ENCODE peak calls at places on chromosomes 2 and 18, in ten cellular contexts. V is EH; Y is activated CD4-positive, alpha-beta T cell treated with anti-CD3 and anti-CD28 coated beads, Interleukin-2, amount 10 ng/mL, durations not matched to agents 7 days and 5 days; F is NCI-H2171 treated with DMSO at 0.1 percent for 48 hours; N is astrocyte of the hippocampus; R is neural crest cell; A is ecto neural progenitor cell; H is non-pigmented ciliary epithelial cell; Z is left cardiac atrium; P is stimulated activated CD4-positive, alpha-beta T cell treated with anti-CD3 and anti-CD28 coated beads, Interleukin-1b, Interleukin-23, amount 100 ng/mL, for 24 hours. U is an unnamed sample.

GRCh38 chr2:232146294-232146693 is 184.8 kb downstream of the DIS3L2 start:
- DNase-seq in V (peak), Y (no peak), F (no peak), N (no peak), R (no peak), A (no peak), H (peak), Z (no peak), P (no peak), U (no peak)

GRCh38 chr2:231364961-231365810 is 30.3 kb upstream of the B3GNT7 start:
- DNase-seq in V (peak), Y (no peak), F (peak), N (peak), R (peak), A (no peak), H (peak), Z (no peak), P (no peak), U (no peak)

GRCh38 chr18:10893761-10894160 is 255.6 kb downstream of the PIEZO2 start:
- DNase-seq in V (no peak), Y (no peak), F (no peak), N (no peak), R (no peak), A (no peak), H (no peak), Z (no peak), P (no peak), U (no peak)

GRCh38 chr2:66805136-66805535 is 370.2 kb downstream of the MEIS1 start:
- DNase-seq in V (no peak), Y (no peak), F (no peak), N (peak), R (no peak), A (no peak), H (no peak), Z (no peak), P (no peak), U (no peak)

GRCh38 chr2:221874444-221874843 is 302.3 kb upstream of the EPHA4 start:
- DNase-seq in V (no peak), Y (no peak), F (no peak), N (no peak), R (no peak), A (no peak), H (no peak), Z (no peak), P (no peak), U (no peak)

GRCh38 chr2:60530228-60530627 is 23.2 kb downstream of the BCL11A start:
- DNase-seq in V (no peak), Y (no peak), F (peak), N (no peak), R (no peak), A (no peak), H (no peak), Z (no peak), P (no peak), U (no peak)

GRCh38 chr18:79872852-79873444 is 75.2 kb downstream of the KCNG2 start:
- DNase-seq in V (no peak), Y (no peak), F (no peak), N (no peak), R (no peak), A (peak), H (no peak), Z (no peak), P (no peak), U (no peak)

GRCh38 chr2:22481507-22482217 is 903.3 kb upstream of the KLHL29 start:
- DNase-seq in V (no peak), Y (no peak), F (peak), N (no peak), R (no peak), A (no peak), H (no peak), Z (no peak), P (no peak), U (no peak)

GRCh38 chr2:11580697-11581096 is 46.9 kb downstream of the GREB1 start:
- DNase-seq in V (no peak), Y (no peak), F (no peak), N (no peak), R (no peak), A (no peak), H (no peak), Z (no peak), P (no peak), U (no peak)

GRCh38 chr18:26225022-26225693 is 1.1 kb upstream of the TAF4B start:
- DNase-seq in V (no peak), Y (no peak), F (no peak), N (no peak), R (no peak), A (no peak), H (no peak), Z (no peak), P (no peak), U (no peak)

GRCh38 chr2:216696751-216697560 is 1.6 kb upstream of the IGFBP5 start:
- DNase-seq in V (peak), Y (no peak), F (peak), N (peak), R (no peak), A (no peak), H (no peak), Z (no peak), P (no peak), U (no peak)

GRCh38 chr2:9311488-9311887 is 104.9 kb downstream of the ASAP2 start:
- DNase-seq in V (peak), Y (no peak), F (no peak), N (peak), R (no peak), A (no peak), H (peak), Z (peak), P (no peak), U (no peak)

GRCh38 chr18:6959110-6959509 is 158.5 kb downstream of the LAMA1 start:
- DNase-seq in V (no peak), Y (no peak), F (no peak), N (no peak), R (no peak), A (no peak), H (no peak), Z (no peak), P (no peak), U (no peak)

GRCh38 chr2:10235099-10235908 is 67.4 kb upstream of the HPCAL1 start:
- DNase-seq in V (no peak), Y (no peak), F (no peak), N (peak), R (no peak), A (no peak), H (no peak), Z (no peak), P (no peak), U (no peak)

GRCh38 chr18:7479756-7480155 is 87.4 kb upstream of the PTPRM start:
- DNase-seq in V (no peak), Y (no peak), F (no peak), N (no peak), R (no peak), A (no peak), H (no peak), Z (no peak), P (no peak), U (no peak)

GRCh38 chr2:78351208-78351607 is 674.3 kb upstream of the REG3G start:
- DNase-seq in V (no peak), Y (no peak), F (peak), N (peak), R (no peak), A (no peak), H (no peak), Z (no peak), P (no peak), U (no peak)

GRCh38 chr2:11899264-11899818 is 152.9 kb downstream of the LPIN1 start:
- DNase-seq in V (peak), Y (no peak), F (no peak), N (peak), R (no peak), A (peak), H (peak), Z (no peak), P (no peak), U (no peak)

GRCh38 chr2:101307950-101308431 is 510 bp downstream of the RNF149 start:
- DNase-seq in V (peak), Y (peak), F (peak), N (peak), R (peak), A (peak), H (no peak), Z (no peak), P (no peak), U (no peak)

GRCh38 chr2:95372216-95372829 is 30.2 kb upstream of the FAHD2A start:
- DNase-seq in V (no peak), Y (no peak), F (no peak), N (no peak), R (no peak), A (no peak), H (no peak), Z (no peak), P (no peak), U (no peak)

GRCh38 chr2:201046881-201047280 is 24.6 kb downstream of the HYCC2 start:
- DNase-seq in V (no peak), Y (no peak), F (no peak), N (no peak), R (no peak), A (no peak), H (no peak), Z (no peak), P (no peak), U (no peak)

GRCh38 chr18:47604041-47604440 is 326.4 kb downstream of the SMAD2 start:
- DNase-seq in V (no peak), Y (no peak), F (no peak), N (no peak), R (no peak), A (no peak), H (no peak), Z (no peak), P (no peak), U (no peak)

GRCh38 chr2:120502761-120503160 is 156.8 kb downstream of the INHBB start:
- DNase-seq in V (no peak), Y (no peak), F (no peak), N (no peak), R (no peak), A (no peak), H (no peak), Z (no peak), P (no peak), U (no peak)

GRCh38 chr2:205543262-205543843 is 138.9 kb upstream of the NRP2 start:
- DNase-seq in V (no peak), Y (no peak), F (no peak), N (no peak), R (no peak), A (no peak), H (no peak), Z (no peak), P (no peak), U (no peak)

GRCh38 chr2:233449071-233449901 is 95.0 kb downstream of the DGKD start:
- DNase-seq in V (peak), Y (no peak), F (no peak), N (peak), R (peak), A (peak), H (no peak), Z (peak), P (no peak), U (no peak)

GRCh38 chr2:179536185-179536584 is 271.6 kb upstream of the SESTD1 start:
- DNase-seq in V (peak), Y (no peak), F (no peak), N (no peak), R (no peak), A (no peak), H (no peak), Z (no peak), P (no peak), U (no peak)

GRCh38 chr2:238128061-238129040 is 10.1 kb upstream of the KLHL30 start:
- DNase-seq in V (no peak), Y (no peak), F (no peak), N (no peak), R (no peak), A (no peak), H (no peak), Z (peak), P (no peak), U (no peak)

GRCh38 chr2:332592-332991 is 44.7 kb upstream of the ALKAL2 start:
- DNase-seq in V (no peak), Y (no peak), F (peak), N (no peak), R (no peak), A (no peak), H (no peak), Z (no peak), P (no peak), U (no peak)

GRCh38 chr2:191677091-191677645 is 768 bp upstream of the NABP1 start:
- DNase-seq in V (peak), Y (peak), F (peak), N (peak), R (no peak), A (no peak), H (peak), Z (peak), P (peak), U (no peak)

GRCh38 chr18:59730896-59731295 is 33.7 kb upstream of the CCBE1 start:
- DNase-seq in V (no peak), Y (no peak), F (no peak), N (no peak), R (no peak), A (no peak), H (no peak), Z (no peak), P (no peak), U (no peak)